ENCODE peak calls at places on chromosomes 6 and 20, in five cellular contexts. One of them, this sample, is unnamed. For H3K9me3, the result is how much of the 10 kb centered on the place peaks cover.

GRCh38 chr6:85726206-85726605 is 83.5 kb upstream of the SYNCRIP start:
- DNase-seq in H1: no peak
- DNase-seq in HepG2: no peak
- DNase-seq in HCT116: peak
- DNase-seq in GM12878: no peak
- DNase-seq in this sample: no peak

GRCh38 chr6:160386869-160387518 is 38.8 kb downstream of the SLC22A3 start:
- DNase-seq in H1: no peak
- DNase-seq in HepG2: no peak
- DNase-seq in HCT116: peak
- DNase-seq in GM12878: no peak
- DNase-seq in this sample: no peak

GRCh38 chr6:24935753-24936152 is at the start of gene RIPOR2:
- DNase-seq in H1: peak
- DNase-seq in HepG2: no peak
- DNase-seq in HCT116: no peak
- DNase-seq in GM12878: no peak
- DNase-seq in this sample: peak

GRCh38 chr6:27599859-27600532 is 127.1 kb upstream of the ZNF184 start:
- DNase-seq in H1: no peak
- DNase-seq in HepG2: no peak
- DNase-seq in HCT116: no peak
- DNase-seq in GM12878: no peak
- DNase-seq in this sample: no peak

GRCh38 chr20:4161447-4162251 is 146.3 kb upstream of the RNF24 start:
- DNase-seq in H1: no peak
- DNase-seq in HepG2: peak
- DNase-seq in HCT116: no peak
- DNase-seq in GM12878: peak
- DNase-seq in this sample: no peak

GRCh38 chr6:82988904-82989303 is 76.7 kb downstream of the UBE3D start:
- DNase-seq in H1: no peak
- DNase-seq in HepG2: no peak
- DNase-seq in HCT116: no peak
- DNase-seq in GM12878: no peak
- DNase-seq in this sample: no peak

GRCh38 chr6:47653706-47654105 is 44.7 kb upstream of the ADGRF4 start:
- DNase-seq in H1: no peak
- DNase-seq in HepG2: no peak
- DNase-seq in HCT116: no peak
- DNase-seq in GM12878: no peak
- DNase-seq in this sample: no peak

GRCh38 chr6:105196076-105196475 is 16.3 kb upstream of the POPDC3 start:
- DNase-seq in H1: no peak
- DNase-seq in HepG2: no peak
- DNase-seq in HCT116: no peak
- DNase-seq in GM12878: no peak
- DNase-seq in this sample: no peak

GRCh38 chr6:77450924-77451323 is 12.4 kb downstream of the HTR1B start:
- DNase-seq in H1: no peak
- DNase-seq in HepG2: no peak
- DNase-seq in HCT116: no peak
- DNase-seq in GM12878: no peak
- DNase-seq in this sample: no peak

GRCh38 chr20:34065260-34065659 is 46.8 kb downstream of the EIF2S2 start:
- DNase-seq in H1: no peak
- DNase-seq in HepG2: no peak
- DNase-seq in HCT116: no peak
- DNase-seq in GM12878: no peak
- DNase-seq in this sample: no peak

GRCh38 chr6:79167931-79168694 is 66.4 kb downstream of the HMGN3 start:
- DNase-seq in H1: no peak
- DNase-seq in HepG2: no peak
- DNase-seq in HCT116: no peak
- DNase-seq in GM12878: no peak
- DNase-seq in this sample: no peak

GRCh38 chr6:141664744-141665143 is 468.0 kb upstream of the GJE1 start:
- DNase-seq in H1: no peak
- DNase-seq in HepG2: no peak
- DNase-seq in HCT116: no peak
- DNase-seq in GM12878: no peak
- DNase-seq in this sample: no peak

GRCh38 chr6:47169785-47170685 is 127.9 kb upstream of the ADGRF1 start:
- DNase-seq in H1: no peak
- DNase-seq in HepG2: no peak
- DNase-seq in HCT116: no peak
- DNase-seq in GM12878: no peak
- DNase-seq in this sample: no peak

GRCh38 chr6:146355521-146356100 is 188.0 kb upstream of the RAB32 start:
- DNase-seq in H1: no peak
- DNase-seq in HepG2: no peak
- DNase-seq in HCT116: no peak
- DNase-seq in GM12878: no peak
- DNase-seq in this sample: no peak

GRCh38 chr20:41405436-41405835 is 38.8 kb upstream of the EMILIN3 start:
- DNase-seq in H1: no peak
- DNase-seq in HepG2: no peak
- DNase-seq in HCT116: no peak
- DNase-seq in GM12878: no peak
- DNase-seq in this sample: no peak

GRCh38 chr20:53708129-53708968 is 114.7 kb upstream of the ZNF217 start:
- DNase-seq in H1: no peak
- DNase-seq in HepG2: no peak
- DNase-seq in HCT116: no peak
- DNase-seq in GM12878: peak
- DNase-seq in this sample: no peak

GRCh38 chr20:47396762-47397476 is 40.4 kb upstream of the ZMYND8 start:
- DNase-seq in H1: no peak
- DNase-seq in HepG2: peak
- DNase-seq in HCT116: no peak
- DNase-seq in GM12878: no peak
- DNase-seq in this sample: no peak

GRCh38 chr20:55057779-55058415 is 582.5 kb downstream of the DOK5 start:
- DNase-seq in H1: no peak
- DNase-seq in HepG2: no peak
- DNase-seq in HCT116: no peak
- DNase-seq in GM12878: no peak
- DNase-seq in this sample: peak

GRCh38 chr20:41255655-41256054 is 61.9 kb downstream of the ZHX3 start:
- DNase-seq in H1: no peak
- DNase-seq in HepG2: no peak
- DNase-seq in HCT116: no peak
- DNase-seq in GM12878: no peak
- DNase-seq in this sample: no peak

GRCh38 chr20:63618291-63618980 is 8.5 kb downstream of the GMEB2 start:
- DNase-seq in H1: no peak
- DNase-seq in HepG2: no peak
- DNase-seq in HCT116: no peak
- DNase-seq in GM12878: no peak
- DNase-seq in this sample: no peak
- TF ChIP-seq YY1 in H1: no peak
- TF ChIP-seq YY1 in HepG2: no peak
- TF ChIP-seq YY1 in HCT116: no peak
- TF ChIP-seq YY1 in GM12878: no peak
- TF ChIP-seq YY1 in this sample: no peak

GRCh38 chr6:71810880-71811279 is 75.5 kb upstream of the RIMS1 start:
- DNase-seq in H1: no peak
- DNase-seq in HepG2: no peak
- DNase-seq in HCT116: no peak
- DNase-seq in GM12878: no peak
- DNase-seq in this sample: no peak
- H3K9me3 ChIP-seq in H1: under half
- H3K9me3 ChIP-seq in HepG2: half or more
- H3K9me3 ChIP-seq in HCT116: under half
- H3K9me3 ChIP-seq in GM12878: under half
- H3K9me3 ChIP-seq in this sample: under half

GRCh38 chr6:169367507-169367906 is 113.9 kb upstream of the THBS2 start:
- DNase-seq in H1: no peak
- DNase-seq in HepG2: no peak
- DNase-seq in HCT116: no peak
- DNase-seq in GM12878: no peak
- DNase-seq in this sample: no peak

GRCh38 chr6:169368200-169368599 is 114.6 kb upstream of the THBS2 start:
- DNase-seq in H1: no peak
- DNase-seq in HepG2: no peak
- DNase-seq in HCT116: no peak
- DNase-seq in GM12878: no peak
- DNase-seq in this sample: no peak

GRCh38 chr6:169366177-169366901 is 112.7 kb upstream of the THBS2 start:
- DNase-seq in H1: no peak
- DNase-seq in HepG2: no peak
- DNase-seq in HCT116: no peak
- DNase-seq in GM12878: no peak
- DNase-seq in this sample: no peak

GRCh38 chr6:169363590-169363989 is 109.9 kb upstream of the THBS2 start:
- DNase-seq in H1: no peak
- DNase-seq in HepG2: no peak
- DNase-seq in HCT116: no peak
- DNase-seq in GM12878: no peak
- DNase-seq in this sample: no peak

DNA sequence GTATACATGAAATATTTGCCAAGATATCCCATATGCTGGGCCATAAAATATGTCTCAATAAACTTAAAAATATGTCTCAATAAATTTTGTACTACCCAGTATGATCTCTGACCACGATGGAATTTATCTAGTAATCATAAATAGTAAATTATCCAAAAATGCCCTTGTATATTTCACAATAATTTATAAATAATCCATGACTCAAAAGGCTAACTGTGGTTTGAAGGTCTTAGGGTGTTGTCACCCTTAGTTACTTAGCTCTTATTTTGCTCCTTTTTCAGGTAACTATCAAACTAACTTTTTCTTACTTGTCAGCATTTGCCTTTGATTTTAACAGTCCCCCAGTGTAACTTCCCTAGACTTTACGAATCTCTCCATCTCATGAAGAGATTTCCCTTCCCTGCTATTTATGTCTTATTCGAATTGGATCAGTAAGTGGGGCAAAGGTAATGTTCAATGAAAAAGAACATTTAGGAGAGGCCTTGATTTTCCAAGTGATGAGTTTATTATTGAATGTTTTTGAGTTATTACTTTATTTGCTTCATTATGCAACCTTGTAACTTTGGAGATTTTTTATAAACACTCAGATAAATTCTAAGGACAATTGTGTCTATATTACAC is 109.0 kb upstream of the THBS2 start:
- DNase-seq in H1: no peak
- DNase-seq in HepG2: no peak
- DNase-seq in HCT116: no peak
- DNase-seq in GM12878: no peak
- DNase-seq in this sample: no peak
- TF ChIP-seq ZNF274 in H1: no peak
- TF ChIP-seq ZNF274 in HepG2: no peak
- TF ChIP-seq ZNF274 in HCT116: no peak
- TF ChIP-seq ZNF274 in GM12878: no peak
- TF ChIP-seq ZNF274 in this sample: no peak

GRCh38 chr6:108966855-108967755 is 118.9 kb downstream of the ARMC2 start:
- DNase-seq in H1: no peak
- DNase-seq in HepG2: peak
- DNase-seq in HCT116: peak
- DNase-seq in GM12878: no peak
- DNase-seq in this sample: no peak
- TF ChIP-seq YY1 in H1: no peak
- TF ChIP-seq YY1 in HepG2: no peak
- TF ChIP-seq YY1 in HCT116: no peak
- TF ChIP-seq YY1 in GM12878: no peak
- TF ChIP-seq YY1 in this sample: no peak

DNA sequence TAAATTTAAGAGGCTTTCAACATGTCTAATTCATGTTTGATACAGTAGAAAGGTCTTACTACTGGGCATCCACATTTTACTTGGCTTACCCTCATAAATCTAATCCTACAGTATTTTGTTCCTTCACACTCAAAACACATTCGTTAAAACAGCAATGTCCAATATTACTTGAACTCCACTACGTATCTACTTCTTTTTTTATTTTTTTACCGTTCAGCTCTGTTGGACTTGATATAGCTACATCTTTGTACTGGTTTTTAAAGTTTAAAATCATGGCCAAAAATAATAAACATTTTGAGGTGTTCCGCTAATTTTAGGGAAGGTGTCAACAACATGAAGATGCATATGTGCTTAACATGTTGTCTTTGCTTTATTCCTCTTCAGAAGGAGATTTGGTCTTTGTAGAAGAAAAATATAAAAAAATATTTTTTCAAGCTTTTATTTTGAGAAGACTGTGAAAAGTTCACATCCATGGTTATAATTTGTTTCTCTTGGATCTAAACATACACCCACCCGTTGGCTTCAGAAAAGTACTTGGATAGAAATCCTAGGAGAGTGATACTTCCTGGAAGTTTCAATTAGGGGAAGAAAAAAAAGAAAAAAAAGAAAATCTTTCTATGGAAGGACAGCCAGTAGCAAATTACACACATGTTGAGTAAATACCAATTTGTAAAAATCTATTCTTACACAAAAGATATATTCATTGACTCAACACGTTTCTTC is 71.5 kb downstream of the EPB41L2 start:
- DNase-seq in H1: no peak
- DNase-seq in HepG2: no peak
- DNase-seq in HCT116: no peak
- DNase-seq in GM12878: no peak
- DNase-seq in this sample: no peak
- H3K9me3 ChIP-seq in H1: under half
- H3K9me3 ChIP-seq in HepG2: under half
- H3K9me3 ChIP-seq in HCT116: under half
- H3K9me3 ChIP-seq in GM12878: under half
- H3K9me3 ChIP-seq in this sample: under half

GRCh38 chr6:149939909-149940672 is 1.7 kb upstream of the ULBP2 start:
- DNase-seq in H1: no peak
- DNase-seq in HepG2: no peak
- DNase-seq in HCT116: no peak
- DNase-seq in GM12878: no peak
- DNase-seq in this sample: no peak
- TF ChIP-seq ZNF274 in H1: no peak
- TF ChIP-seq ZNF274 in HepG2: no peak
- TF ChIP-seq ZNF274 in HCT116: no peak
- TF ChIP-seq ZNF274 in GM12878: no peak
- TF ChIP-seq ZNF274 in this sample: no peak

This sample was measured in NT2/D1.